ENCODE peak calls at places on chromosome X, in four cellular contexts. A is OCI-LY7; O is testis; I is effector memory CD4-positive, alpha-beta T cell. B is an unnamed sample.

GRCh38 chrX:125096469-125096868 is 223.2 kb upstream of the TEX13C start:
- DNase-seq in A (no peak), O (no peak), I (no peak), B (no peak)

GRCh38 chrX:9619581-9619980 is 146.1 kb downstream of the GPR143 start:
- DNase-seq in A (no peak), O (no peak), I (no peak), B (no peak)

GRCh38 chrX:43741843-43742573 is 85.9 kb downstream of the MAOA start:
- DNase-seq in A (no peak), O (no peak), I (no peak), B (no peak)

GRCh38 chrX:84064164-84064563 is 123.8 kb downstream of the RPS6KA6 start:
- DNase-seq in A (no peak), O (no peak), I (no peak), B (no peak)

GRCh38 chrX:28651186-28651585 is 63.9 kb downstream of the IL1RAPL1 start:
- DNase-seq in A (no peak), O (no peak), I (no peak), B (no peak)

GRCh38 chrX:148872153-148872540 is 371.7 kb downstream of the AFF2 start:
- DNase-seq in A (no peak), O (no peak), I (no peak), B (no peak)

GRCh38 chrX:39654183-39654925 is 443.4 kb downstream of the BCOR start:
- DNase-seq in A (no peak), O (no peak), I (no peak), B (no peak)

GRCh38 chrX:135436966-135437866 is 15.5 kb downstream of the SMIM10L2A start:
- DNase-seq in A (no peak), O (no peak), I (no peak), B (no peak)

GRCh38 chrX:16719334-16720084 is at the start of gene SYAP1:
- DNase-seq in A (peak), O (peak), I (peak), B (peak)

GRCh38 chrX:40170830-40171512 is 73.2 kb upstream of the BCOR start:
- DNase-seq in A (peak), O (no peak), I (no peak), B (no peak)

GRCh38 chrX:86021652-86022289 is 25.6 kb downstream of the CHM start:
- DNase-seq in A (no peak), O (no peak), I (no peak), B (no peak)

GRCh38 chrX:9885150-9885549 is 82.0 kb upstream of the CLDN34 start:
- DNase-seq in A (peak), O (peak), I (no peak), B (peak)

GRCh38 chrX:12567857-12568256 is 223.4 kb upstream of the PRPS2 start:
- DNase-seq in A (peak), O (no peak), I (no peak), B (no peak)

GRCh38 chrX:67353651-67354370 is 190.0 kb upstream of the AR start:
- DNase-seq in A (no peak), O (no peak), I (no peak), B (no peak)

GRCh38 chrX:68833448-68833805 is 4.6 kb downstream of the EFNB1 start:
- DNase-seq in A (no peak), O (no peak), I (no peak), B (no peak)

GRCh38 chrX:145821291-145821897 is 3.8 kb downstream of the SLITRK2 start:
- DNase-seq in A (no peak), O (no peak), I (no peak), B (no peak)

GRCh38 chrX:137549073-137549472 is 16.9 kb upstream of the ZIC3 start:
- DNase-seq in A (no peak), O (no peak), I (no peak), B (no peak)

GRCh38 chrX:72169008-72169728 is 12.4 kb upstream of the PIN4 start:
- DNase-seq in A (no peak), O (no peak), I (peak), B (no peak)

GRCh38 chrX:101417981-101418841 is 10.2 kb downstream of the HNRNPH2 start:
- DNase-seq in A (no peak), O (peak), I (no peak), B (peak)

GRCh38 chrX:77918568-77918967 is 8.1 kb downstream of the ATP7A start:
- DNase-seq in A (no peak), O (no peak), I (no peak), B (no peak)

GRCh38 chrX:128518508-128518907 is 466.3 kb upstream of the ACTRT1 start:
- DNase-seq in A (peak), O (no peak), I (no peak), B (no peak)

GRCh38 chrX:150150081-150150779 is 211.9 kb upstream of the EOLA2 start:
- DNase-seq in A (no peak), O (no peak), I (no peak), B (no peak)

GRCh38 chrX:106973433-106974149 is 26.4 kb downstream of the MORC4 start:
- DNase-seq in A (no peak), O (no peak), I (no peak), B (no peak)

GRCh38 chrX:143788265-143788664 is 67.7 kb upstream of the SPANXN2 start:
- DNase-seq in A (peak), O (peak), I (no peak), B (no peak)

GRCh38 chrX:68941385-68941952 is 112.6 kb downstream of the EFNB1 start:
- DNase-seq in A (no peak), O (no peak), I (no peak), B (no peak)

GRCh38 chrX:129772796-129773431 is 6.8 kb upstream of the SASH3 start:
- DNase-seq in A (peak), O (peak), I (no peak), B (no peak)

GRCh38 chrX:36462142-36462541 is 542.6 kb downstream of the CFAP47 start:
- DNase-seq in A (no peak), O (no peak), I (no peak), B (no peak)

GRCh38 chrX:148371251-148371650 is 129.2 kb upstream of the AFF2 start:
- DNase-seq in A (no peak), O (no peak), I (no peak), B (peak)

GRCh38 chrX:113353134-113353533 is 512.5 kb upstream of the AMOT start:
- DNase-seq in A (no peak), O (no peak), I (no peak), B (no peak)

GRCh38 chrX:102712216-102712966 is at the start of gene GPRASP2:
- DNase-seq in A (no peak), O (peak), I (no peak), B (peak)

GRCh38 chrX:19794690-19795089 is 92.7 kb downstream of the SH3KBP1 start:
- DNase-seq in A (no peak), O (no peak), I (no peak), B (no peak)

GRCh38 chrX:132488819-132489255 is at the start of gene MBNL3:
- DNase-seq in A (peak), O (peak), I (peak), B (peak)

GRCh38 chrX:122622800-122623199 is 561.3 kb upstream of the GRIA3 start:
- DNase-seq in A (no peak), O (no peak), I (no peak), B (no peak)

GRCh38 chrX:139795196-139795595 is 87.2 kb upstream of the MCF2 start:
- DNase-seq in A (no peak), O (no peak), I (no peak), B (no peak)

GRCh38 chrX:18619288-18619687 is 52.6 kb downstream of the RS1 start:
- DNase-seq in A (no peak), O (no peak), I (no peak), B (no peak)
- H3K4me3 ChIP-seq in A (no peak), O (no peak), I (no peak), B (no peak)

GRCh38 chrX:38332505-38332904 is 5.2 kb upstream of the RPGR start:
- DNase-seq in A (no peak), O (no peak), I (no peak), B (no peak)

GRCh38 chrX:38326086-38326485 is 1.2 kb downstream of the RPGR start:
- DNase-seq in A (no peak), O (no peak), I (no peak), B (no peak)

GRCh38 chrX:38327007-38327774 is at the start of gene RPGR:
- DNase-seq in A (peak), O (peak), I (peak), B (peak)

DNA sequence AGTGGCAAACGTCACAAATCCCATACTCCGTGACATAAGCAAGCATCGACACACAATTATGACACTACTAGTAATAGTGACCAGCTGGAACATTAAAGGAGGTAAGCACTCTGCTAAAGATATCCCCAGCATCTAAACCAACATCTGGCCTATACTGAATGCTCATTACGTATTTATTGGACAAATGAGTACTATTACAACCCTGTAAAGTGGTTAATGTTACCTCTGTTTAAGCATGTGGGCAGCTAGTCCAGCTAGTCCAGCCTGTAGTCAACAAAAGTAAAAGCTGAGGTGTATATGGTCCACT is 419 bp upstream of the RPGR start:
- DNase-seq in A (no peak), O (no peak), I (no peak), B (no peak)
- H3K4me3 ChIP-seq in A (peak), O (no peak), I (peak), B (no peak)

DNA sequence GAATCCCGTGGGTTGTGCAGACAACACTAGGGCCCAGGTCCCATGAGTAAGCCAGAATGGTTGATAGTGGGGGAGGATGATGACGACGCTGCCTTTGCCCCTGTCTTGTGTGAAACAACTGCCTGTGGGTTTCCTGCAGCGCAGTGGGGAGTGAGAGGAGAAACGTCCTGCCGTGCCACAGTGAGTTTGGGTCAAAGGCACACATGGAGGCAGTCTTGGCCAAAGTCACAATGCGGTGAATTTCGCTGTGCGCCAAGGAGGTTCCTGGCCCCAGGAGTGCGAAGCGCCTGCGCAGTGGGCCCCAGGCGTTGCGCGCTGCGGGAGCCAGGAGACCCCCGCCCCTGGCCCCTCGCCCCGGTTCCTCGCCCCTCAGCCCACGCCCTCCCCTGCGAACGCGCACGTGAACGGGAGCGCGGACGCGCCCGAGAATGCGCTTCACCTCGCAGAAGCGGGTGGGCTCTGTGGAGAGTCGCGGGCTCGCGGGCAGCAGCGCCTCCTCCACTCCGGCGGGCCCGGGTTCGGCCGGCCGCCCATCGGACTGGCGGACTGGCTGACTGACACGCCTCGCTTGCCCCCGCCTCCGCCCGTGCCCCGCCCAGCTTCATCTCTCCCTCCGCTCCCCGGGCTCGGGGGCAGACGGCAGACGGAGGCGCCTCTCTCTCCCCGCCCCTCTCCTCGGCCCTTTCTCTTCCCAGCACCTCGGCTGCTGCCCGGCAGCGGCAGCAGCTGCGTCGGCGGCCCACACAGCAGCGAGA is at the start of gene NUDT10:
- DNase-seq in A (no peak), O (peak), I (no peak), B (peak)
- H3K4me3 ChIP-seq in A (no peak), O (peak), I (peak), B (no peak)

GRCh38 chrX:53558646-53559045 is 124.5 kb upstream of the HSD17B10 start:
- DNase-seq in A (no peak), O (no peak), I (no peak), B (no peak)
- H3K4me3 ChIP-seq in A (no peak), O (no peak), I (no peak), B (no peak)

DNA sequence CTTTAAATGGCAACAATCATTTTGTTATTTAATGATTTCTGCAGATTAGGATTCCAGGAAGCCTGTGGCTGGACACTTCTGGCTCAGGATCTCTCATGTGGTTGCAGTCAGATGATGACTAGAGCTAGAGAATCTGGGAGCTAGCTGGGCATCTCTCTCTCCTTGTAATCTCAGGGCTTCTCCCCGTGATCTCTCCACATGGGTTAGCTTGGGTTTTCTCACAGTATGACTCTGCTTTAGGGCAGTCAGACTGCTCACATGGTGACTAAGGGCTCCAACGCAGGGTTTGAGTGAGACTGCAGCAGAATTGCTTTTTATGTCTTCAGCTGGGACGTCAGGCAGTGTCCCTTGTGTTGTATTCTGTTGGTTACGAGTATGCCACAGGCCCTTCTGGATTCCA is 361.4 kb downstream of the CBLL2 start:
- DNase-seq in A (no peak), O (peak), I (no peak), B (no peak)
- H3K4me3 ChIP-seq in A (no peak), O (no peak), I (no peak), B (no peak)

GRCh38 chrX:45731448-45731847 is 530.8 kb upstream of the DIPK2B start:
- DNase-seq in A (no peak), O (no peak), I (no peak), B (no peak)
- H3K4me3 ChIP-seq in A (no peak), O (no peak), I (no peak), B (no peak)

GRCh38 chrX:20906571-20906970 is 467.6 kb upstream of the CNKSR2 start:
- DNase-seq in A (no peak), O (no peak), I (no peak), B (no peak)
- H3K4me3 ChIP-seq in A (no peak), O (no peak), I (no peak), B (no peak)

GRCh38 chrX:154513662-154514204 is 2.3 kb downstream of the FAM3A start:
- DNase-seq in A (no peak), O (no peak), I (no peak), B (no peak)

GRCh38 chrX:154516655-154517100 is 646 bp upstream of the FAM3A start:
- DNase-seq in A (no peak), O (peak), I (no peak), B (peak)

GRCh38 chrX:154519389-154519788 is 3.4 kb upstream of the FAM3A start:
- DNase-seq in A (no peak), O (peak), I (no peak), B (no peak)

GRCh38 chrX:154515803-154516654 is at the start of gene FAM3A:
- DNase-seq in A (peak), O (peak), I (peak), B (peak)

DNA sequence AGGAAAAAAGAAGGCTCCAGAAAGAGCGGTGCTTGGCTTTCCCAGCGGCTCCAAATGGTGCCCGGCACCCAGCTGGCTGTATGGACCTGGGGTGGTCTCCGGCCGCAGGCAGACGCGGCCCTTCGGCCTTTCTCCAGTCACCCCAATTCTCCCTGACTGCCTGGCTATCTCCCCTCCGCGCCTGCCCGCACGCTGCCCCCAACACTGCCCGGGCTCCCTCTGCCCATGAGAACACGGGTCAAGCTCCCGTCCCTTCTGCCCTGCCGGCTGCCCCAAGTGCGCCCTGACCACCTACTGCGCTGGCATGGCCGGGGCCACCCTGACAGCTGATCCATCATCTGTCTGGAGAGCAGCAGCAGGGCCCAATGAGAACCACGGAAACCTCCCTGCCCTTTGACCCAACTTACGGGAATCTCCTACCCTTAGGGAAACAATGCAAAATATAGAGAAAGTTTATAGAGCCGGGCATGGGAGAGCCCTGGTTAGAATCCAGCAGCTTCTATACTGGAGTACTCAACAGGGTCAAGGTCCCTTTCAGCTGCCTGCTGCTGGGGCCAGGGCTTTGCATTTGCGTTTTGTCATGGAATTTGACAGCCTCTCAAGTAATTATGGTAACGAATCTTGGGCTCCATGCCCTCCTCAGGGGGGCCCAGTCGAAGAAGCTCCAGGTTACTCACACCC is 1.2 kb upstream of the FAM3A start:
- DNase-seq in A (no peak), O (peak), I (no peak), B (no peak)
- H3K4me3 ChIP-seq in A (no peak), O (peak), I (no peak), B (no peak)